ENCODE peak calls at places on chromosomes 6 and 20, in ten cellular contexts. R is neural progenitor cell, S is IMR-90, Z is aorta, K is ovary, E is thyroid gland, L is uterus, P is H1, F is HCT116, B is body of pancreas. U is an unnamed sample. For H3K9me3, the result is how much of the 10 kb centered on the place peaks cover.

GRCh38 chr6:159525445-159526031 is 167.5 kb downstream of the SOD2 start:
- DNase-seq in E (no peak), S (no peak), Z (no peak), B (no peak), P (no peak), R (peak), K (no peak), L (no peak), F (no peak), U (no peak)

GRCh38 chr6:5730586-5731263 is 276.0 kb downstream of the NRN1 start:
- DNase-seq in E (no peak), Z (no peak), B (no peak), L (peak), S (peak), R (no peak), K (no peak), F (no peak), P (no peak), U (no peak)

GRCh38 chr20:24747015-24747712 is 201.9 kb upstream of the CST7 start:
- DNase-seq in B (no peak), Z (no peak), R (peak), K (no peak), P (no peak), S (no peak), E (peak), L (no peak), F (no peak), U (no peak)

GRCh38 chr6:11535801-11536230 is 1.7 kb upstream of the TMEM170B start:
- DNase-seq in S (peak), L (no peak), F (no peak), Z (no peak), E (no peak), B (peak), K (no peak), R (no peak), P (no peak), U (no peak)

GRCh38 chr6:109255946-109256628 is 126.2 kb downstream of the CD164 start:
- DNase-seq in B (peak), F (no peak), R (no peak), E (no peak), L (no peak), K (no peak), S (no peak), Z (no peak), P (no peak), U (no peak)

GRCh38 chr6:144559865-144560603 is 274.9 kb downstream of the UTRN start:
- DNase-seq in P (no peak), L (no peak), S (peak), F (no peak), E (no peak), R (no peak), B (no peak), Z (no peak), K (no peak), U (no peak)

GRCh38 chr20:44959082-44959895 is 908 bp downstream of the TOMM34 start:
- DNase-seq in S (peak), K (no peak), B (no peak), P (no peak), E (peak), F (no peak), Z (no peak), R (peak), L (no peak), U (no peak)

GRCh38 chr6:126672654-126673053 is 332.7 kb downstream of the CENPW start:
- DNase-seq in P (no peak), B (no peak), L (no peak), R (no peak), K (no peak), E (no peak), F (no peak), Z (no peak), S (no peak), U (no peak)

GRCh38 chr6:116500969-116501433 is 10.4 kb upstream of the CALHM5 start:
- DNase-seq in B (no peak), K (no peak), S (peak), L (no peak), F (no peak), E (no peak), P (no peak), Z (no peak), R (no peak), U (no peak)

GRCh38 chr6:166977626-166978550 is 21.3 kb upstream of the CEP43 start:
- DNase-seq in P (no peak), E (no peak), B (no peak), S (no peak), Z (no peak), F (no peak), K (no peak), L (no peak), R (no peak), U (no peak)

GRCh38 chr6:138291036-138291848 is 73.0 kb upstream of the PBOV1 start:
- DNase-seq in B (no peak), F (no peak), S (no peak), E (no peak), L (no peak), K (no peak), Z (no peak), R (peak), P (no peak), U (no peak)

GRCh38 chr20:47233333-47234188 is 122.9 kb downstream of the ZMYND8 start:
- DNase-seq in P (no peak), Z (no peak), S (peak), R (no peak), B (no peak), L (no peak), F (no peak), K (no peak), E (no peak), U (no peak)
- H3K9me3 ChIP-seq in P (under half), Z (under half), S (under half), R (under half), B (under half), L (under half), F (under half), K (under half), E (under half), U (under half)

GRCh38 chr6:40718401-40718800 is 131.2 kb upstream of the LRFN2 start:
- DNase-seq in L (no peak), Z (no peak), E (no peak), B (no peak), F (no peak), P (no peak), R (no peak), S (no peak), K (no peak), U (no peak)
- H3K9me3 ChIP-seq in L (under half), Z (under half), E (under half), B (under half), F (under half), P (under half), R (under half), S (under half), K (under half), U (under half)

GRCh38 chr6:4383910-4384637 is 248.7 kb upstream of the ECI2 start:
- DNase-seq in P (no peak), E (no peak), R (peak), F (no peak), S (no peak), Z (no peak), B (no peak), L (no peak), K (no peak), U (no peak)
- H3K9me3 ChIP-seq in P (under half), E (under half), R (under half), F (under half), S (under half), Z (under half), B (under half), L (under half), K (under half), U (under half)

DNA sequence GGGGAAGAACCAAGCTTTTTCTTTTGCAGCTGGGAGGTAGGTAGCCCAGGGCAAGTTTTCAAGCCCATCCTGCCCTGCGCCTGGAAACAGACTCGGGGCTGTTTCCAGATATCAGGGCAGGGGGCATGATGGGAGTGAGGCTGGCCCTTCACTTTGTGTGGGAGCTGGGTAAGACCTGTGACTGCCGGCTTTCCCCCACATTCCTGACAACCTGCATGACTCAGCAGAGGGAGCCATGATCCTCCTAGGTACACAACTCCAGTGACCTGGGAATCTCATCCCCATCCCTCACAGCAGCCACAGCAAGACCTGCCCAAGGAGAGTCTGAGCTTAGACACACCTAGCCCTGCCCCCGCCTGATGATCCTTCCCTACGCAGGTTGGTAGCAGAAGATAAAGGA is 280.8 kb downstream of the SOX4 start:
- DNase-seq in B (no peak), S (no peak), K (no peak), F (no peak), L (no peak), E (no peak), R (no peak), P (no peak), Z (no peak), U (no peak)
- H3K9me3 ChIP-seq in B (under half), S (under half), K (under half), F (under half), L (under half), E (under half), R (under half), P (under half), Z (under half), U (under half)

GRCh38 chr20:56018750-56019149 is 13.4 kb upstream of the CBLN4 start:
- DNase-seq in S (no peak), L (no peak), R (no peak), K (no peak), E (no peak), P (no peak), F (no peak), B (no peak), Z (no peak), U (no peak)
- H3K9me3 ChIP-seq in S (under half), L (under half), R (under half), K (under half), E (under half), P (half or more), F (under half), B (under half), Z (under half), U (under half)

GRCh38 chr6:22411408-22412105 is 114.7 kb upstream of the PRL start:
- DNase-seq in S (peak), R (no peak), B (no peak), P (no peak), E (no peak), F (no peak), L (no peak), Z (no peak), K (no peak), U (no peak)
- H3K9me3 ChIP-seq in S (under half), R (under half), B (under half), P (under half), E (under half), F (under half), L (under half), Z (under half), K (under half), U (under half)

GRCh38 chr20:39777610-39778009 is 815.5 kb downstream of the DHX35 start:
- DNase-seq in S (no peak), P (no peak), R (no peak), K (no peak), E (no peak), L (no peak), Z (no peak), F (no peak), B (no peak), U (no peak)
- H3K9me3 ChIP-seq in S (under half), P (under half), R (under half), K (under half), E (under half), L (under half), Z (under half), F (under half), B (under half), U (under half)

DNA sequence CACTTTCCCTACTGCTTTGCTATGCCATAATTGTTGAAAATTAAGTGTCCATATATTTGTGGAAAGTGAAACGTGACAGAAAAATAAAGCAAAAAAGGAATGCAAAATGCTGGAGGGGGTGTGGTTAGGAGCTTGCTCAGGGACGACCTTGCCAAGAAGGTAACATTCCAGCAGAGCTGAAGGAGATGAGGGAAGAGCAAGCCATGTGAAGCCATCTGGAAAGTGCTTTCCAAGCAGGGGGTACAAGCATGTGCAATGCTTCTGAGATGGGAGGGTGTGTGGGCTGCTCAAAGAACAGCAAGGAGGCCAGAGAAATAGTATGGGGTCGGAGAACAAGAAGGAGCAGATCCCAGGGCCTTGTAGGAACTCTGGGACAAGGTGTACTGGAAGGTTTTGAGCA is 161.7 kb downstream of the ISM1 start:
- DNase-seq in P (no peak), B (no peak), R (no peak), E (peak), L (no peak), S (no peak), Z (no peak), F (no peak), K (no peak), U (no peak)
- H3K9me3 ChIP-seq in P (under half), B (under half), R (under half), E (under half), L (under half), S (under half), Z (under half), F (under half), K (under half), U (under half)

U was measured in psoas muscle.